ENCODE peak calls at places on chromosomes 11 and 22, in four cellular contexts. Y is HepG2, G is K562, Z is GM12878. V is an unnamed sample.
A peak's percentile ranks its signal among the peaks of the same experiment; 100 is the strongest.

GRCh38 chr22:37822079-37822833 is 926 bp upstream of the GALR3 start:
- DNase-seq in Z (no peak), Y (peak; percentile 49), G (no peak), V (no peak)

GRCh38 chr11:59503276-59503675 is at the start of gene OR4D11:
- DNase-seq in G (no peak), Y (no peak), Z (no peak), V (no peak)

GRCh38 chr11:69705901-69706787 is 2.3 kb upstream of the FGF19 start:
- DNase-seq in Z (no peak), G (no peak), Y (peak; percentile 46), V (no peak)

GRCh38 chr11:88246680-88247079 is 71.4 kb upstream of the RAB38 start:
- DNase-seq in Z (no peak), Y (no peak), G (no peak), V (no peak)

GRCh38 chr11:77211594-77212251 is 83.7 kb downstream of the MYO7A start:
- DNase-seq in G (no peak), Y (no peak), Z (no peak), V (no peak)

GRCh38 chr11:65279713-65280459 is 18.1 kb downstream of the POLA2 start:
- DNase-seq in G (no peak), Z (peak; percentile 46), Y (peak; percentile 24), V (no peak)

GRCh38 chr22:45599836-45600577 is 71.6 kb upstream of the ATXN10 start:
- DNase-seq in Y (no peak), Z (no peak), G (no peak), V (no peak)

GRCh38 chr11:6862961-6863360 is at the start of gene OR10A2:
- DNase-seq in G (no peak), Y (no peak), Z (no peak), V (no peak)

GRCh38 chr22:36911887-36912661 is 1.4 kb upstream of the CSF2RB start:
- DNase-seq in G (no peak), Z (no peak), Y (no peak), V (no peak)

GRCh38 chr22:29739346-29739875 is 19.6 kb downstream of the CABP7 start:
- DNase-seq in Z (no peak), G (no peak), Y (no peak), V (no peak)

GRCh38 chr22:44049369-44050231 is 25.5 kb downstream of the PARVB start:
- DNase-seq in Z (no peak), Y (no peak), G (no peak), V (peak; percentile 82)

GRCh38 chr11:117199061-117199915 is at the start of gene TAGLN:
- DNase-seq in Y (peak; percentile 21), G (no peak), Z (no peak), V (no peak)

GRCh38 chr22:33018232-33018864 is 39.8 kb downstream of the SYN3 start:
- DNase-seq in G (peak; percentile 45), Z (peak; percentile 8), Y (peak; percentile 43), V (peak; percentile 80)

GRCh38 chr11:110308071-110308470 is 11.7 kb upstream of the RDX start:
- DNase-seq in G (no peak), Y (no peak), Z (no peak), V (no peak)

GRCh38 chr22:27997538-27997937 is 78.5 kb upstream of the PITPNB start:
- DNase-seq in G (no peak), Z (no peak), Y (no peak), V (no peak)

GRCh38 chr22:37552560-37553163 is 7.6 kb upstream of the CDC42EP1 start:
- DNase-seq in Z (no peak), Y (no peak), G (peak; percentile 92), V (peak; percentile 27)

GRCh38 chr11:23284626-23285025 is 424.4 kb upstream of the CCDC179 start:
- DNase-seq in G (no peak), Y (no peak), Z (no peak), V (no peak)

DNA sequence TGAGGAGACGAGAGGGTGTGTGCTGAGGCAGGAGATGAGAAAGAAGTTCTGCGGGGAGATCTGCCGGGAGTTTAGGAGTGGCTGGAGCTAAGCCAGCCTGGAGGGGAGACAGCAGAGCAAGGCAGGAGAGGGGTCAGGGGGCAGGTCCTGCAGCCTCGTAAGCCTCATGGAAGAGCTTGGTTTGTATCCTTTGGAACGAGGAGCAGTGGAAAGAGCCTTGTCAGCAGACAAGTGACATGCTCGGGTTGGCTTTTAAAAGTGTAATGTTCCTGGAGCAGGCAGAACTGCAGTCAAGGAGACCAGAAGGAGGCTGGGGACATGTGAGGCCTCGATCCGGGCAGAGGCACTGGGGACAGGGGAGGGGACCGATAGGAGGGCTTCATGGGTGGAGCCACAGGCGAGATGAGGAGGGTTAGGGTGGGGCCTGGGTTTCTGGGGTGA is 21.4 kb upstream of the TUB start:
- DNase-seq in Z (no peak), Y (no peak), G (no peak), V (no peak)
- TF ChIP-seq SMC3 in Z (no peak), Y (no peak), G (no peak), V (no peak)

GRCh38 chr11:45580399-45580798 is 85.0 kb downstream of the CHST1 start:
- DNase-seq in Z (no peak), Y (no peak), G (peak; percentile 18), V (no peak)

GRCh38 chr11:45578286-45578685 is 87.1 kb downstream of the CHST1 start:
- DNase-seq in Y (no peak), Z (no peak), G (peak; percentile 76), V (peak; percentile 27)

GRCh38 chr11:45576461-45577215 is 88.8 kb downstream of the CHST1 start:
- DNase-seq in Y (no peak), G (no peak), Z (no peak), V (no peak)

GRCh38 chr11:45573728-45574127 is 91.7 kb downstream of the CHST1 start:
- DNase-seq in G (no peak), Y (no peak), Z (no peak), V (no peak)

GRCh38 chr11:45577755-45578154 is 87.7 kb downstream of the CHST1 start:
- DNase-seq in Z (no peak), Y (no peak), G (no peak), V (no peak)
- TF ChIP-seq TAF1 in Z (no peak), Y (no peak), G (no peak), V (no peak)

GRCh38 chr11:86805873-86806310 is 5.5 kb downstream of the PRSS23 start:
- DNase-seq in Y (no peak), G (no peak), Z (peak; percentile 13), V (no peak)
- TF ChIP-seq SMC3 in Y (no peak), G (no peak), Z (no peak), V (no peak)

GRCh38 chr11:95330332-95330731 is 99.3 kb upstream of the SESN3 start:
- DNase-seq in Z (no peak), G (no peak), Y (no peak), V (no peak)
- TF ChIP-seq TAF1 in Z (no peak), G (no peak), Y (no peak), V (no peak)

GRCh38 chr22:47391169-47392053 is 629.0 kb downstream of the TBC1D22A start:
- DNase-seq in Y (no peak), Z (no peak), G (no peak), V (no peak)

GRCh38 chr22:47392054-47392347 is 629.6 kb downstream of the TBC1D22A start:
- DNase-seq in Y (no peak), G (no peak), Z (no peak), V (no peak)

GRCh38 chr22:47394504-47395440 is 632.3 kb downstream of the TBC1D22A start:
- DNase-seq in Y (no peak), G (no peak), Z (no peak), V (no peak)

GRCh38 chr22:47392729-47393128 is 630.3 kb downstream of the TBC1D22A start:
- DNase-seq in Y (no peak), G (no peak), Z (no peak), V (no peak)

GRCh38 chr22:47393191-47393590 is 630.7 kb downstream of the TBC1D22A start:
- DNase-seq in G (no peak), Y (no peak), Z (no peak), V (no peak)
- TF ChIP-seq SMC3 in G (no peak), Y (no peak), Z (no peak), V (no peak)

GRCh38 chr11:68517121-68517741 is 56.7 kb downstream of the PPP6R3 start:
- DNase-seq in Y (no peak), Z (no peak), G (no peak), V (no peak)
- TF ChIP-seq TAF1 in Y (no peak), Z (no peak), G (no peak), V (no peak)

GRCh38 chr11:1445741-1446445 is 40.7 kb downstream of the MOB2 start:
- DNase-seq in Z (no peak), G (peak; percentile 10), Y (no peak), V (no peak)
- TF ChIP-seq SMC3 in Z (no peak), G (no peak), Y (no peak), V (no peak)

GRCh38 chr22:50733521-50734342 is 4.3 kb upstream of the ACR start:
- DNase-seq in Z (no peak), Y (no peak), G (no peak), V (peak; percentile 84)
- TF ChIP-seq TAF1 in Z (no peak), Y (no peak), G (no peak), V (no peak)

DNA sequence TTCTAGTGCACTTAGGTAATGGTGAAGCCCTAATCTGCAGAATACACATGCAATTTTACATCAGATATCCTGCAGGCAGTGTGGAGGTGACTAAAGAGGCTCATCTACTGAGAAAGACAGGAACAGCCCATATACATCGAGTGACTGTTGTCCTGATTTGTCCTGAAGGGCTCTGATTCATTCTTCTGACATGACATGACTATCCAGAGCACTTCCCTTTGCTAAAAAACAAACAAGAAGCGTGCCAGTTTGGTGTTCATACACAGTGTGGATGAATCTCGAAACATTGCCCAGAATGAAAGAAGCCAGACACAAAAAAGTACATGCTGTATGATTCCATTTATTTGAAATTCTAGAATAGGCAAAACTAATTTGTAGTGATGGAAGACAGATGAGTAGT is 48.0 kb upstream of the AMPD3 start:
- DNase-seq in G (peak; percentile 39), Z (no peak), Y (peak; percentile 24), V (no peak)
- TF ChIP-seq SMC3 in G (no peak), Z (no peak), Y (no peak), V (no peak)

DNA sequence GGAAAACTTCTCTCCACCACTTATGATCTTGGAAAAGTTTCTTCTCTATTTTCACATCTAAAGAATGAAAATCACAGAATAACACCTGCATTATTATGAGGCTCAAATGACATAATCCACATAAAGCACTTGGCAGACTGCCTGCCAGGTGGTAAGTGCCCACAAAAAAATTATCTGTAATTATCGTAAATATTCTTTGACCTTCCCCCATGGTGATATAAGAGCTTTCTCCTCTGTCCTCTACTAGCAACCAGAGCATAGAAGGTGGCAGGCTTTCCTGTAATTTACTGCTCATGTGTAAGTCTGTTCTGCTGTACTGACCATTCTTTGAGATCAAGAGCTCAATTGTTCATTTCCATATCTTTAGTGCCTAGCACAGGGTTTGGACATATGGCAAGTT is 51.7 kb upstream of the EED start:
- DNase-seq in Y (no peak), Z (no peak), G (no peak), V (no peak)
- TF ChIP-seq TAF1 in Y (no peak), Z (no peak), G (no peak), V (no peak)